ENCODE peak calls at places on chromosomes 5 and 9, in six cellular contexts. J is GM23248, B is heart right ventricle, E is PC-9, N is IMR-90, S is endothelial cell of umbilical vein. H is an unnamed sample.

GRCh38 chr9:94767331-94768099 is 41.0 kb downstream of the AOPEP start:
- DNase-seq in J (peak; percentile 23), B (no peak), E (no peak), N (peak; percentile 68), S (no peak), H (no peak)

GRCh38 chr9:3285365-3286161 is 240.2 kb downstream of the RFX3 start:
- DNase-seq in J (peak; percentile 18), B (no peak), E (no peak), N (peak; percentile 37), S (peak; percentile 60), H (no peak)

GRCh38 chr5:168477060-168477459 is 9.2 kb upstream of the RARS1 start:
- DNase-seq in J (peak; percentile 20), B (no peak), E (no peak), N (peak; percentile 78), S (no peak), H (no peak)

GRCh38 chr9:10232352-10232930 is 380.4 kb downstream of the PTPRD start:
- DNase-seq in J (peak; percentile 1), B (no peak), E (no peak), N (peak; percentile 1), S (peak; percentile 45), H (peak; percentile 6)

GRCh38 chr5:109350537-109351270 is 59.1 kb downstream of the PJA2 start:
- DNase-seq in J (peak; percentile 39), B (no peak), E (no peak), N (peak; percentile 59), S (no peak), H (no peak)

GRCh38 chr9:129282308-129283211 is 104.5 kb upstream of the IER5L start:
- DNase-seq in J (no peak), B (no peak), E (no peak), N (no peak), S (peak; percentile 20), H (no peak)

GRCh38 chr9:124105266-124105665 is 93.7 kb downstream of the LHX2 start:
- DNase-seq in J (no peak), B (peak; percentile 66), E (no peak), N (no peak), S (no peak), H (no peak)

GRCh38 chr9:129398901-129399300 is 220.8 kb upstream of the IER5L start:
- DNase-seq in J (no peak), B (no peak), E (no peak), N (no peak), S (no peak), H (no peak)

GRCh38 chr9:17453751-17454150 is 125.1 kb upstream of the SH3GL2 start:
- DNase-seq in J (no peak), B (no peak), E (no peak), N (no peak), S (no peak), H (no peak)

GRCh38 chr5:135344351-135344750 is 54.7 kb downstream of the MACROH2A1 start:
- DNase-seq in J (peak; percentile 77), B (no peak), E (no peak), N (peak; percentile 60), S (no peak), H (no peak)

GRCh38 chr5:135348920-135349319 is 50.1 kb downstream of the MACROH2A1 start:
- DNase-seq in J (peak; percentile 39), B (no peak), E (no peak), N (no peak), S (no peak), H (no peak)

GRCh38 chr5:135343417-135343816 is 55.6 kb downstream of the MACROH2A1 start:
- DNase-seq in J (peak; percentile 82), B (no peak), E (no peak), N (no peak), S (no peak), H (no peak)

GRCh38 chr5:135349441-135349840 is 49.6 kb downstream of the MACROH2A1 start:
- DNase-seq in J (no peak), B (no peak), E (no peak), N (no peak), S (no peak), H (no peak)

GRCh38 chr5:135345945-135346731 is 52.9 kb downstream of the MACROH2A1 start:
- DNase-seq in J (no peak), B (no peak), E (no peak), N (no peak), S (no peak), H (no peak)
- H3K4me1 ChIP-seq in J (peaks cover 31% of the 10 kb centered on the region), B (no peaks in the 10 kb centered on the region), E (no peaks in the 10 kb centered on the region), N (peaks cover 16% of the 10 kb centered on the region), S (no peaks in the 10 kb centered on the region), H (peaks cover 16% of the 10 kb centered on the region)

GRCh38 chr5:181203842-181204560 is 995 bp downstream of the TRIM7 start:
- DNase-seq in J (peak; percentile 33), B (no peak), E (peak; percentile 41), N (no peak), S (no peak), H (no peak)
- H3K4me1 ChIP-seq in J (no peaks in the 10 kb centered on the region), B (peaks cover 7% of the 10 kb centered on the region), E (peaks cover 12% of the 10 kb centered on the region), N (peaks cover 4% of the 10 kb centered on the region), S (peaks cover 12% of the 10 kb centered on the region), H (peaks cover 20% of the 10 kb centered on the region)

GRCh38 chr5:134132372-134133212 is 18.1 kb downstream of the TCF7 start:
- DNase-seq in J (no peak), B (no peak), E (no peak), N (no peak), S (no peak), H (no peak)
- H3K4me1 ChIP-seq in J (peaks cover 3% of the 10 kb centered on the region), B (no peaks in the 10 kb centered on the region), E (no peaks in the 10 kb centered on the region), N (peaks cover 2% of the 10 kb centered on the region), S (peaks cover 5% of the 10 kb centered on the region), H (no peaks in the 10 kb centered on the region)

GRCh38 chr5:16510123-16510522 is 44.5 kb upstream of the ZNF622 start:
- DNase-seq in J (no peak), B (no peak), E (no peak), N (no peak), S (no peak), H (no peak)

GRCh38 chr5:16505140-16505891 is 39.7 kb upstream of the ZNF622 start:
- DNase-seq in J (no peak), B (no peak), E (no peak), N (no peak), S (no peak), H (no peak)

GRCh38 chr5:16505904-16506303 is 40.3 kb upstream of the ZNF622 start:
- DNase-seq in J (no peak), B (no peak), E (no peak), N (no peak), S (no peak), H (no peak)

GRCh38 chr5:16507716-16508115 is 42.1 kb upstream of the ZNF622 start:
- DNase-seq in J (peak; percentile 62), B (no peak), E (no peak), N (no peak), S (no peak), H (no peak)

GRCh38 chr5:16508730-16509531 is 43.3 kb upstream of the ZNF622 start:
- DNase-seq in J (peak; percentile 65), B (peak; percentile 75), E (peak; percentile 96), N (no peak), S (no peak), H (peak; percentile 68)
- H3K4me1 ChIP-seq in J (peaks cover 26% of the 10 kb centered on the region), B (no peaks in the 10 kb centered on the region), E (peaks cover 26% of the 10 kb centered on the region), N (no peaks in the 10 kb centered on the region), S (no peaks in the 10 kb centered on the region), H (no peaks in the 10 kb centered on the region)

DNA sequence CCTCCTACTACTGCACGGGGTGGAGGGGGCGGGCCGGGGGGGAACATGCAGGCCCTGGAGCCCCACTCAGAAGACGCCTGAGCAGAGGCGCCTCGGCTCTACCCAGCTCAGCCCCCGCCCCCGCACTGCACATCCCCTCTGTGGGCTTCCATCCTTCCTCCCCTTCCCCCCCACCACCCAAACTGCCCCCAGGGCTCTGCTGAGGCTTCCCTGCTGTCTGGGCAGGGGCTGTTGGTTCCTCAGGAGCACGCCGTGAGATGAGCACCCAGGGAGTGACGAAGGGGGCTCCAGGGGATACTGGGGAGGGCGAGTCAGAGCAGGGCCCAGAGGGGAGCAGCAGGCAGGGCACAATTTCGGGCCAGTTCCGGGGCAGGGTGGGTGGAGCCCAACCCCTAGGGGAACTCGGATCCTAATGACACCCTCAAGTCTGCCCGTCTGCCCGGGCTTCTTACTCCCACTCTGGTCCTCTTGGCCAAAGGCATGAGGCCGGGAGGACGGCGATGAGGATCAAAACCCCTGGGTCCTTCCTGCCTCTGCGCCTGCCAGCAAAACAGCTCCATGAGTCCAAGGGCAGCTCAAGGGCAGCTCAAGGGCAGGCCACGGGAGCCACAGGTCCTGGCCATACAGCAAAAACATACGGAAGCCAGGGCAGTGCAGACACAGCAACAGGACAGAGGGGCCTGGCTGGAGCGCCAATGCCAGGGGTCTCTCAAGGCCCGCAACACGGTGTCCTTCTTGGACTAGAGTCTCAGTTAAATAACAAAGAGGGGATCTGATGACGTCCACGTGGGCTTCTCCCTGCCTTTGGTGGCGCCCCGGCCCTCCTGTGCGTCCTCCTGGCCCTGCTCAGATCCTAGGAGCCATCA is 200.9 kb downstream of the AUH start:
- DNase-seq in J (no peak), B (no peak), E (no peak), N (no peak), S (no peak), H (no peak)
- H3K4me1 ChIP-seq in J (peaks cover 23% of the 10 kb centered on the region), B (no peaks in the 10 kb centered on the region), E (peaks cover 43% of the 10 kb centered on the region), N (peaks cover 33% of the 10 kb centered on the region), S (peaks cover 15% of the 10 kb centered on the region), H (peaks cover 35% of the 10 kb centered on the region)

DNA sequence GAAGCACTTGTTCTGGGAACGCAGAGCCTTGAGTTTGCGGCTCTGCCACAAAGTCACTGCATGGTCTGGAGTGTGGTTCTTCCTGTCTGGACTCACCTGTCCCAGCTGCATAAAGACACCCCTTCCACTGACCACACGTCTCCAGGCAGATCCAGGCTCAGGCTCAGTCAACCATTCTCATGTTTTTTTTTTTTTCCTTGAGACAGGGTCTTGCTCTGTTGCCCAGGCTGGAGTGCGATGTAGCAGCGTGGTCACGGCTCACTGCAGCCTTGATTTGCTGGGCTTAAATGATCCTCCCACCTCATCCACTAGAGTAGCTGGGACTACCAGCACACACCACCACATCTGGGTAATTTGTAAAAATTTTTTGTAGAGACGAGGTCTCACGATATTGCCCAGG is 102.9 kb upstream of the KLF4 start:
- DNase-seq in J (no peak), B (no peak), E (no peak), N (no peak), S (no peak), H (no peak)
- H3K4me1 ChIP-seq in J (no peaks in the 10 kb centered on the region), B (no peaks in the 10 kb centered on the region), E (peaks cover 12% of the 10 kb centered on the region), N (no peaks in the 10 kb centered on the region), S (peaks cover 7% of the 10 kb centered on the region), H (peaks cover 13% of the 10 kb centered on the region)

GRCh38 chr5:149681922-149682321 is 48.2 kb upstream of the PPARGC1B start:
- DNase-seq in J (no peak), B (no peak), E (no peak), N (no peak), S (no peak), H (no peak)
- H3K4me1 ChIP-seq in J (no peaks in the 10 kb centered on the region), B (peaks cover 5% of the 10 kb centered on the region), E (no peaks in the 10 kb centered on the region), N (no peaks in the 10 kb centered on the region), S (no peaks in the 10 kb centered on the region), H (peaks cover 7% of the 10 kb centered on the region)